ENCODE peak calls at places on chromosomes 12 and 14, in four cellular contexts. S is HepG2, T is GM12878, F is H1. Y is an unnamed sample.

GRCh38 chr12:30874455-30875313 is 51.9 kb upstream of the TSPAN11 start:
- DNase-seq in S (no peak), T (no peak), F (no peak), Y (no peak)

GRCh38 chr12:51531284-51531981 is 59.6 kb upstream of the SCN8A start:
- DNase-seq in S (no peak), T (no peak), F (no peak), Y (no peak)

GRCh38 chr14:81211844-81212243 is 8.9 kb downstream of the GTF2A1 start:
- DNase-seq in S (peak; percentile 35), T (no peak), F (no peak), Y (no peak)

GRCh38 chr14:36522972-36523685 is 3.1 kb upstream of the NKX2-1 start:
- DNase-seq in S (no peak), T (no peak), F (no peak), Y (no peak)

GRCh38 chr14:23171251-23171975 is 12.0 kb downstream of the SLC7A8 start:
- DNase-seq in S (no peak), T (no peak), F (no peak), Y (no peak)

GRCh38 chr12:50050410-50051280 is 6.8 kb upstream of the ASIC1 start:
- DNase-seq in S (peak; percentile 46), T (no peak), F (no peak), Y (no peak)

GRCh38 chr12:3432868-3433267 is 58.1 kb upstream of the PRMT8 start:
- DNase-seq in S (no peak), T (no peak), F (no peak), Y (peak; percentile 59)

GRCh38 chr12:122875590-122876220 is 20.2 kb downstream of the VPS37B start:
- DNase-seq in S (no peak), T (peak; percentile 70), F (no peak), Y (no peak)

GRCh38 chr14:52458721-52459085 is 93.6 kb downstream of the TXNDC16 start:
- DNase-seq in S (no peak), T (no peak), F (no peak), Y (no peak)

GRCh38 chr12:1890810-1891209 is 27.6 kb downstream of the CACNA2D4 start:
- DNase-seq in S (no peak), T (no peak), F (no peak), Y (no peak)

GRCh38 chr12:48777501-48778400 is 11.1 kb downstream of the ADCY6 start:
- DNase-seq in S (no peak), T (no peak), F (no peak), Y (peak; percentile 46)

GRCh38 chr12:48780381-48781025 is 8.4 kb downstream of the ADCY6 start:
- DNase-seq in S (no peak), T (no peak), F (no peak), Y (no peak)

GRCh38 chr12:48781750-48782456 is 7.0 kb downstream of the ADCY6 start:
- DNase-seq in S (no peak), T (no peak), F (no peak), Y (no peak)

GRCh38 chr12:48782457-48783395 is 6.2 kb downstream of the ADCY6 start:
- DNase-seq in S (no peak), T (no peak), F (no peak), Y (no peak)

GRCh38 chr12:48779869-48780268 is 9.0 kb downstream of the ADCY6 start:
- DNase-seq in S (no peak), T (no peak), F (no peak), Y (no peak)
- H3K9ac ChIP-seq in S (no peak overlapping the region), T (no peak overlapping the region), F (no peak overlapping the region), Y (peak overlapping the region; percentile 4)

GRCh38 chr12:53561590-53561953 is 54.3 kb upstream of the NPFF start:
- DNase-seq in S (peak; percentile 56), T (no peak), F (no peak), Y (no peak)

GRCh38 chr12:53563452-53563851 is 56.2 kb upstream of the NPFF start:
- DNase-seq in S (no peak), T (no peak), F (no peak), Y (no peak)

GRCh38 chr12:53564276-53564675 is 57.0 kb upstream of the NPFF start:
- DNase-seq in S (no peak), T (no peak), F (no peak), Y (no peak)

GRCh38 chr12:53567961-53568360 is 58.2 kb downstream of the ATF7 start:
- DNase-seq in S (no peak), T (no peak), F (no peak), Y (no peak)

GRCh38 chr12:53564941-53565340 is 57.7 kb upstream of the NPFF start:
- DNase-seq in S (no peak), T (no peak), F (no peak), Y (no peak)
- H3K4me1 ChIP-seq in S (peaks cover 11% of the 10 kb centered on the region), T (no peaks in the 10 kb centered on the region), F (peaks cover 10% of the 10 kb centered on the region), Y (peaks cover 2% of the 10 kb centered on the region)

GRCh38 chr12:47920913-47921312 is 16.1 kb upstream of the VDR start:
- DNase-seq in S (no peak), T (no peak), F (no peak), Y (no peak)

GRCh38 chr12:47927346-47927745 is 22.6 kb upstream of the VDR start:
- DNase-seq in S (no peak), T (no peak), F (no peak), Y (no peak)

GRCh38 chr12:47921907-47922306 is 17.1 kb upstream of the VDR start:
- DNase-seq in S (no peak), T (no peak), F (no peak), Y (no peak)
- TF ChIP-seq SUZ12 in S (no peak), T (no peak), F (no peak), Y (no peak)

DNA sequence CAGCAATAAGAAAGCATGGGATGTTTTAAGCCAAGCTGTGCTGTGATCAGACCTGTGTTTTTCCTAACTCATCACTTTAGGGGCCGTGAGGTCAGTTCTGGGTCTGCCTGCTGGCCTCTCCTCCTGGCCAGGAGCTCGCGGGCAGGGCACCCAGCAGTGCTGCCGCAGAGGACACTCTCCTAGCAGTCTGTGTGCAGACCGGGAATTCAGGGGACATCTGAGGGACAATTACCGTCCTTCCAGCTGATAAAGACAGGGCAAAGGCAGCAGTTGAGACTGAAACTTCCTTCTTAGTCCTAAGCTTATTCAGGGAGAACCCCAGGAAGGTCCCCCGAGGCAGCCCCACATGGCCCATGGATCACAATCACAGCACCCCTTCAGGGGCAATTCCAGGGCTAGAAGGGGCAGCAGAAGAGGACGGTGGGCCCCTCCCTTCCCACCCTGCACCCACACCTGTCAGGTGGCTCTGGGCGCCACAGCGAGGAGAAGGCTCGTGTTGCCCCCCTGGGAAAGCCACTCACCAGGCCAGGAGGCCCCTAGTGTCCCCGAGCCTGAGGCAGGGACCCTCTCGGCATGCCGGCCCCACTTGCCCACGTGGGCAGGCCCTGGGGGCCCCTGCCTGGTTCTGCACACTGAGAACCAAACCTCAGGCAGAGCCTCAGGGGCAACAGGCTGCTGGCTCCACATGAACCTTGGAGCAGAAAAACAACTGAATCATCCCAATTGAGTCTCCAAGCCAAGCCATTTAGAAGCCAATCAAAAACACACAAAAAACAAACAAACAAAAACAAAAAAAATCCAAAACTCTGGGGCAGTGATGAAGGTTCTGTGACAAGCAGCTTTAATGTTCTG is 89.8 kb downstream of the CHGA start:
- DNase-seq in S (no peak), T (no peak), F (no peak), Y (no peak)
- H3K9ac ChIP-seq in S (no peak overlapping the region), T (peak overlapping the region; percentile 13), F (no peak overlapping the region), Y (no peak overlapping the region)

GRCh38 chr14:102184678-102185040 is 45.0 kb downstream of the WDR20 start:
- DNase-seq in S (no peak), T (no peak), F (no peak), Y (no peak)
- H3K4me1 ChIP-seq in S (peaks cover 47% of the 10 kb centered on the region), T (peaks cover 10% of the 10 kb centered on the region), F (peaks cover 9% of the 10 kb centered on the region), Y (peaks cover 6% of the 10 kb centered on the region)

DNA sequence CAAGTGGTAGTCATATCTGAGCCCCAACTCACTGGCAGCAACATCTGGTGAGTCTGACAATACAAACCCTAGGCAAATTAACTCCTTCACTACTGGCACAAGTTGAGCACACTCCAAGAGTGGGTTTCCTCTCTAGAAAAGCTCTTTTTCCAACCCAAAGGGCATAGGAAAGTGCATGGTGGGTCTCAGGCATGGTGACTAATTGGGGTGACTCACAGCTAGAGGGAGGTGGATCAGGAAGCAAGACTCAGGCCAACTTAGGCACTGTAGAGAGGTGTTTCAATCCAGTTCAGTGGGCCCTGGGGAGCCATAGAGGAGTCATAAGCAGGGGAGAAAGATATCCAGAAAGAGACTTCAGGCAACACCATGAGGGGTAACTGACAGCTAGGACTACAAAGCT is 42.3 kb downstream of the MAP1LC3B2 start:
- DNase-seq in S (no peak), T (no peak), F (no peak), Y (no peak)
- TF ChIP-seq SUZ12 in S (no peak), T (no peak), F (no peak), Y (no peak)

DNA sequence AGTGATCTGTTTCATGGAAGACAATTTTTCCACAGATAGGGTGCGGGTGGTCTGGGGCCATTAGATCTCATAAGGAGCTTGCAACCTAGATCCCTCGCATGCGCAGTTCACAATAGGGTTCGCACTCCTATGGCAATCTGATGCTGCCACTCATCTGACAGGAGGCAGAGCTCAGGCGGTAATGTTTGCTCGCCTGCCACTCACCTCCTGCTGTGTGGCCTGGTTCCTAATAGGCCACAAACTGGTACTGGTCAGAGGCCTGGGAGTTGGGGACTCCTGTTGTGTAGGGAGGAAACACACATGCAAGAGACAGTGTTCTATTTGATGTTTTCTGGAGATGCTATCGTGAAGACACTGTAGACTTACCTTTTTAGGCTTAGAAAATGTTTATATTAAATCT is 77.0 kb upstream of the FGD4 start:
- DNase-seq in S (no peak), T (no peak), F (no peak), Y (no peak)
- H3K9ac ChIP-seq in S (no peak overlapping the region), T (no peak overlapping the region), F (no peak overlapping the region), Y (no peak overlapping the region)

Y was measured in NT2/D1.